ENCODE peak calls at places on chromosomes 3 and 15, in six cellular contexts. S is neural progenitor cell, Z is heart left ventricle, B is sigmoid colon, D is uterus, T is mammary epithelial cell. H is an unnamed sample. For H3K9me3, the result is how much of the 10 kb centered on the place peaks cover.

GRCh38 chr15:55588070-55588817 is at the start of gene PYGO1:
- DNase-seq in T (peak), D (peak), Z (peak), B (peak), S (peak), H (peak)

GRCh38 chr15:90901799-90902655 is 1.1 kb upstream of the MAN2A2 start:
- DNase-seq in B (peak), S (peak), T (peak), D (peak), Z (peak), H (peak)

GRCh38 chr3:122392868-122393844 is 9.2 kb downstream of the FAM162A start:
- DNase-seq in B (no peak), T (peak), D (no peak), S (peak), Z (no peak), H (no peak)

GRCh38 chr3:30266536-30266935 is 339.9 kb upstream of the TGFBR2 start:
- DNase-seq in S (no peak), B (no peak), Z (no peak), T (no peak), D (no peak), H (no peak)

GRCh38 chr3:10137178-10137577 is 4.4 kb upstream of the VHL start:
- DNase-seq in S (no peak), T (peak), B (no peak), Z (no peak), D (no peak), H (no peak)

GRCh38 chr15:62277816-62278394 is 112.8 kb upstream of the C2CD4B start:
- DNase-seq in Z (no peak), T (no peak), B (no peak), D (no peak), S (peak), H (no peak)

GRCh38 chr3:51646091-51646490 is 25.0 kb upstream of the TEX264 start:
- DNase-seq in T (no peak), Z (no peak), B (no peak), D (no peak), S (no peak), H (no peak)

GRCh38 chr3:183527980-183528379 is 27.5 kb downstream of the KLHL6 start:
- DNase-seq in D (no peak), T (no peak), B (no peak), S (no peak), Z (no peak), H (no peak)

GRCh38 chr3:47004369-47005211 is 25.1 kb downstream of the NBEAL2 start:
- DNase-seq in T (no peak), Z (no peak), B (peak), D (peak), S (no peak), H (no peak)

GRCh38 chr3:140386357-140387100 is 291.3 kb upstream of the TRIM42 start:
- DNase-seq in T (no peak), D (peak), B (no peak), Z (no peak), S (peak), H (no peak)

GRCh38 chr3:113557374-113557773 is 25.0 kb downstream of the SIDT1 start:
- DNase-seq in S (no peak), Z (no peak), T (peak), B (no peak), D (no peak), H (no peak)

GRCh38 chr3:63762180-63762579 is 56.9 kb upstream of the C3orf49 start:
- DNase-seq in B (no peak), Z (no peak), S (no peak), D (no peak), T (no peak), H (no peak)

GRCh38 chr3:12656850-12657249 is 7.1 kb downstream of the RAF1 start:
- DNase-seq in T (no peak), D (no peak), Z (no peak), B (no peak), S (no peak), H (no peak)

GRCh38 chr3:82587174-82587573 is 825.7 kb upstream of the GBE1 start:
- DNase-seq in Z (no peak), S (no peak), B (no peak), T (no peak), D (no peak), H (no peak)

DNA sequence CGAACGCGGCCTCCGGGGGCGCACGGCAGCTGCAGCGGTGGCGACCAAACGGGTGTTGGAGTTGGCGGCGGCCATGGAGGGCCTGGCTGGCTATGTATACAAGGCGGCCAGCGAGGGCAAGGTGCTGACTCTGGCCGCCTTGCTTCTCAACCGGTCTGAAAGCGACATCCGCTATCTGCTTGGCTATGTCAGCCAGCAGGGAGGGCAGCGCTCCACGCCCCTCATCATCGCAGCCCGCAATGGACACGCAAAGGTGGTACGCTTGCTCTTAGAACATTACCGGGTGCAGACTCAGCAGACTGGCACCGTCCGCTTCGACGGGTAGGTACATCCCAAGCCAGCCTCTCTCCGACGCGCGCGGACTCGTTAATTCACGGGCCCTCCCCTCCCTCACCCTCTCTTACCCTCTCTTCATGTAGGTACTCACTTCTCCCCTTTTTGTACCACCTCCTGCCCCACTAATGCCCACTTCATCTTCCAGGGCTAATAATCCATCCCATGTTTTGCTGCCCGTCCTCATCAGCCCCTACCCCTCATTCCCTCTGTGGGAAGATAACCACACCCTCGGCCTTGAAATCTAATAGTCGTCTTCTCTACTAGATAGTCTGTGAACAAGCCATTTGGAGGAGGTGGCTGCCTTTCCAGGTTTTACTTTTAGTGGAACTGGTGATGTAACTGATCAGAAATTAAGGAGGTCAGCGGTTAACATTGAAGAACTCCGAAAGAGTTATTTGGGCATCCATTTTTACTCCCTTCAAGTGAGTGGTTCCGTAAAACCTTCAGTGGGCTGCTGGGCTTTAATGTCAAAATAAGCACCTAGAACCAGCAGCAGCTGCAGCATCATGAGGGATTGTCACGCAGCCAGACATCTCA is 1.0 kb downstream of the FEM1B start:
- DNase-seq in T (peak), S (no peak), B (no peak), D (peak), Z (no peak), H (no peak)
- TF ChIP-seq CTCF in T (no peak), S (peak), B (no peak), D (no peak), Z (peak), H (peak)

DNA sequence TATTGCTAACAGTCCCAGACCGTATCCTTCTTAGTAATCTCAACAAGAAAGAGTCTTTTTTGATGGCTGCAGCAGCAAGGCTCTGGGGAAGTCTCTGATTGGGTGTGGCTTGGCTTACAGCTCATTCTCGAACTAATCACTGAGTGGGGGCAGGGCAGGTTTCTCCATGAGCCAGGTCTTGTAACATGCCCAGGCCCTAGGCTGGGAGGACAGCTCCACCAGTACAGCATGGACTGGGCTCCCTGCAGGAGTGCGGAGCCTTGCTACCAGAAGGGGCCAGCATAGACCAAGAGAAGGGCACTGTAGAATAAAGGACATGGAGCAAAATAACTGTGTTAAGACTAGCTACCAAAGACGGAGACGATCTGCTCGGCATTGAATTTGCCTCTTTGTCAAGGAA is 7.2 kb downstream of the CD276 start:
- DNase-seq in Z (peak), T (peak), S (peak), B (peak), D (no peak), H (no peak)
- H3K27ac ChIP-seq in Z (no peak), T (no peak), S (no peak), B (peak), D (no peak), H (no peak)

DNA sequence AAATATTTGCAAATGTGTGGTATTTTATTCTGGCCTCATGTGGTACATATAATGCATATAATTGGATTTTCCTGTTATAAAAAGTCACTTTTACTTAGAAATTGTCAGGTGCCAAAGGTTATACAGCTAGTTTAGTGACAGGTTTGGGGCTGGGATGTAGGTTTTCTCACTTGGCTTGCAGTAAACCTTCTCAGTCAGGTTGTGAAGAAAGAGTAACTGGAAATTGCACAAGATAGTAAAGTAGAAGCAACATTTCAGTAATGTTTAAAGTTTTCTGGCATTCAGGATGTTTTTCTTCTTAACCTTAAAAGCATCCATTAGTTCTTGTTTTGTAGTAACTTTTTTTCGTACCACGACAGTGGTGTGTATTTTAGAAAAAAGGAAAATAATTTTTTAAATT is 53.9 kb downstream of the MEF2A start:
- DNase-seq in D (no peak), Z (no peak), B (no peak), S (no peak), T (no peak), H (no peak)
- H3K9me3 ChIP-seq in D (under half), Z (under half), B (under half), S (under half), T (under half), H (under half)

DNA sequence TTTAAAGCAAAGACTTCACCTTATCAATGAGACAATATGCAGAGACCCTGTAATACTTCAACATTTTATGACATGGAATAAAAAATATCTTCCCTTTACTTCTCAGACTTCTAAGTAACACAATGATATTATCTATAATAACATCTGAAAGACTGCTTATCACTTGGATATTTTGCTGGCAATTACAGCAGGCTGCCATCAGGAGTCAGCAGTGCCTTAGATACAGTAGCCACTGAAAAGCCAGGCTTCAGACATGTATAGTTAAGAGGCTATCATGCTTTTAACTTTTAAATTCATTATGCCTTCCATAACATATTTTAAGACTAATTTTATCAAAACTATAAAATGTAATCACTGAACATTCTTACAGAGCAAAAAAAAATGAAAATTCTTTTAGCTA is 227.5 kb downstream of the NEK10 start:
- DNase-seq in D (no peak), Z (no peak), T (no peak), B (no peak), S (no peak), H (no peak)
- TF ChIP-seq CTCF in D (no peak), Z (no peak), T (peak), B (no peak), S (peak), H (no peak)

DNA sequence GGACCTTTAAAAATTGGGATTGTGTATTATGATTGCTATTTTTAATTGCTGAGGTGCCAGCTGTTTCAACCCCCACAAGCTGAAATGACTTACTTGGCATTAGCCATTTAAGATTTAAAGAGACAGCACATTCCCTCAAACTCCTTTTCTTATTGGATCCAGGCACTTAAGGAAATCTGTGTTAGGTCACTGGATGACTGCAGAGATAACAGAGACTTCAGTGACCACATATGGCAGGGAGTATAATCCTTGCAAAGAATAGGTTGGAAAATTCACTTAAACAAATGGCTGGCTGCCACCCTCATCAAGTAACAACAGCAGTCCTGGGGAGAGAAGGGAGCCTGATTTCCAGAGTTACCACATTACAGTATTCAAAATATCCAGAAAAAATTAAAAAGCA is 66.6 kb downstream of the SLMAP start:
- DNase-seq in D (no peak), Z (no peak), T (no peak), B (no peak), S (no peak), H (no peak)
- H3K27ac ChIP-seq in D (no peak), Z (no peak), T (no peak), B (no peak), S (no peak), H (no peak)

GRCh38 chr3:125357032-125357658 is 18.0 kb downstream of the ZNF148 start:
- DNase-seq in Z (peak), D (no peak), S (peak), B (peak), T (peak), H (peak)
- H3K9me3 ChIP-seq in Z (under half), D (under half), S (under half), B (under half), T (under half), H (under half)